ENCODE peak calls at places on chromosomes 5 and 9, in six cellular contexts. F is mucosa of descending colon; R is HCT116; H is adrenal gland; J is naive thymus-derived CD4-positive, alpha-beta T cell; D is PC-9. O is an unnamed sample. For H3K9me3, the result is how much of the 10 kb centered on the place peaks cover.

GRCh38 chr5:36573441-36573840 is 33.0 kb upstream of the SLC1A3 start:
- DNase-seq in D (peak), R (no peak), H (no peak), F (no peak), J (no peak), O (no peak)

GRCh38 chr5:154097031-154097430 is 58.3 kb downstream of the MFAP3 start:
- DNase-seq in F (no peak), D (no peak), H (no peak), J (no peak), R (no peak), O (no peak)

GRCh38 chr5:72480836-72481235 is 26.4 kb downstream of the ZNF366 start:
- DNase-seq in J (no peak), R (no peak), D (no peak), H (no peak), F (no peak), O (no peak)

GRCh38 chr5:174404848-174405247 is 319.5 kb upstream of the MSX2 start:
- DNase-seq in F (no peak), R (no peak), H (no peak), J (no peak), D (no peak), O (no peak)

GRCh38 chr9:5230554-5230953 is 665 bp upstream of the INSL4 start:
- DNase-seq in H (no peak), J (no peak), F (no peak), D (peak), R (no peak), O (no peak)

GRCh38 chr9:133606722-133607053 is 2.5 kb downstream of the FAM163B start:
- DNase-seq in R (no peak), H (no peak), J (no peak), F (no peak), D (no peak), O (no peak)

GRCh38 chr5:40428129-40428528 is 251.6 kb upstream of the PTGER4 start:
- DNase-seq in J (no peak), H (no peak), R (no peak), D (no peak), F (no peak), O (no peak)

GRCh38 chr5:111742595-111742994 is 14.4 kb downstream of the NREP start:
- DNase-seq in R (no peak), H (peak), D (no peak), J (no peak), F (no peak), O (no peak)

GRCh38 chr5:123099514-123100151 is 10.6 kb downstream of the PRDM6 start:
- DNase-seq in H (no peak), J (no peak), F (no peak), R (peak), D (no peak), O (no peak)

GRCh38 chr9:78297672-78297961 is 692 bp downstream of the PSAT1 start:
- DNase-seq in F (no peak), R (no peak), D (peak), J (no peak), H (no peak), O (no peak)

GRCh38 chr5:76960004-76960625 is 7.3 kb downstream of the CRHBP start:
- DNase-seq in H (no peak), F (no peak), R (no peak), D (no peak), J (no peak), O (no peak)

GRCh38 chr5:75091597-75091996 is 39.2 kb upstream of the GCNT4 start:
- DNase-seq in F (no peak), D (no peak), R (no peak), H (no peak), J (no peak), O (no peak)

GRCh38 chr9:124659099-124659659 is 111.9 kb downstream of the NR6A1 start:
- DNase-seq in D (peak), R (no peak), H (peak), J (peak), F (peak), O (no peak)

GRCh38 chr5:142976861-142977260 is 206.7 kb downstream of the ARHGAP26 start:
- DNase-seq in H (no peak), J (no peak), D (no peak), R (no peak), F (no peak), O (no peak)

GRCh38 chr9:72895122-72895521 is 57.7 kb downstream of the ALDH1A1 start:
- DNase-seq in F (no peak), H (no peak), D (no peak), J (no peak), R (no peak), O (no peak)

GRCh38 chr5:148186248-148187003 is 16.4 kb upstream of the SPINK6 start:
- DNase-seq in J (no peak), F (no peak), D (peak), H (no peak), R (no peak), O (no peak)

GRCh38 chr5:149228610-149229297 is 42.9 kb upstream of the AFAP1L1 start:
- DNase-seq in J (no peak), F (no peak), D (peak), H (peak), R (peak), O (no peak)

GRCh38 chr5:150135557-150135956 is 20.1 kb downstream of the PDGFRB start:
- DNase-seq in D (no peak), J (no peak), R (no peak), H (no peak), F (no peak), O (no peak)

GRCh38 chr5:33332804-33333203 is 108.0 kb upstream of the TARS1 start:
- DNase-seq in J (no peak), R (no peak), F (no peak), D (no peak), H (no peak), O (no peak)

GRCh38 chr9:12775963-12776774 is 1.3 kb downstream of the LURAP1L start:
- DNase-seq in H (peak), D (peak), F (peak), J (no peak), R (peak), O (no peak)

GRCh38 chr5:2634399-2635176 is 116.9 kb downstream of the IRX2 start:
- DNase-seq in D (no peak), J (no peak), R (no peak), F (no peak), H (no peak), O (no peak)

GRCh38 chr5:66849803-66850202 is 253.6 kb downstream of the MAST4 start:
- DNase-seq in J (no peak), H (no peak), R (no peak), D (peak), F (no peak), O (no peak)

GRCh38 chr5:127216143-127216542 is 74.5 kb upstream of the MEGF10 start:
- DNase-seq in D (no peak), J (no peak), R (no peak), F (no peak), H (no peak), O (no peak)

GRCh38 chr5:60209146-60209840 is 315.8 kb upstream of the PDE4D start:
- DNase-seq in H (no peak), R (no peak), D (no peak), J (no peak), F (no peak), O (no peak)

GRCh38 chr5:38528162-38528703 is 28.2 kb downstream of the LIFR start:
- DNase-seq in J (no peak), D (no peak), F (no peak), R (no peak), H (no peak), O (no peak)

GRCh38 chr9:32413424-32413823 is 29.0 kb downstream of the ACO1 start:
- DNase-seq in D (no peak), F (no peak), H (no peak), R (no peak), J (no peak), O (no peak)

GRCh38 chr5:60339691-60340191 is 360.2 kb downstream of the DEPDC1B start:
- DNase-seq in H (no peak), R (no peak), F (no peak), J (no peak), D (no peak), O (no peak)

GRCh38 chr9:105392531-105392930 is 55.3 kb upstream of the FSD1L start:
- DNase-seq in F (no peak), J (no peak), H (no peak), D (no peak), R (no peak), O (no peak)
- H3K9me3 ChIP-seq in F (under half), J (under half), H (under half), D (under half), R (under half), O (under half)

GRCh38 chr5:4880304-4880741 is 259.8 kb upstream of the ADAMTS16 start:
- DNase-seq in R (no peak), J (no peak), D (peak), H (no peak), F (no peak), O (no peak)
- H3K9me3 ChIP-seq in R (under half), J (under half), D (under half), H (under half), F (under half), O (under half)

DNA sequence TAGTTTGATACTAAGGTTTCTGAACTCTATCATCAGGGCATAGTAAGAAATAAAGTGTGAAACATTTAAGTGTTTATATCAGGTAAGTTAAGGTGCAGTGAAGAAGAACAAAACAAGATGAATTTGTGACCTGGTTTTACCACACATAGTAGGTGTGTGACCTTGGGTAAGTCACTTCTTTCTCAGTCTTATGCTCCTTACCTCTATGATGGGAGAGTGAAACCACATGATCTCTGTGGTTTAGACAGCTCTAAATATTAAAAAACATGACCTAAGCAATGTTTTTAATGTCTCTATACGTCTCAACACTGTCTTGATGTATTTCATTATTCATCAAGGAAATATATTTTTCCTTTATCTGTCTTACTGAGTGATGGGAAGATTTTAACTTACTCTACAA is 629.6 kb upstream of the DMAC1 start:
- DNase-seq in F (no peak), R (no peak), J (no peak), D (no peak), H (no peak), O (no peak)
- H3K9me3 ChIP-seq in F (under half), R (under half), J (under half), D (under half), H (under half), O (under half)

GRCh38 chr9:132172185-132172584 is 10.3 kb downstream of the NTNG2 start:
- DNase-seq in H (no peak), R (no peak), F (no peak), D (no peak), J (no peak), O (no peak)
- H3K9me3 ChIP-seq in H (under half), R (under half), F (under half), D (under half), J (under half), O (under half)

GRCh38 chr5:1431896-1432295 is 13.3 kb downstream of the SLC6A3 start:
- DNase-seq in J (no peak), H (no peak), F (no peak), R (no peak), D (no peak), O (no peak)
- H3K9me3 ChIP-seq in J (under half), H (under half), F (under half), R (under half), D (under half), O (under half)

DNA sequence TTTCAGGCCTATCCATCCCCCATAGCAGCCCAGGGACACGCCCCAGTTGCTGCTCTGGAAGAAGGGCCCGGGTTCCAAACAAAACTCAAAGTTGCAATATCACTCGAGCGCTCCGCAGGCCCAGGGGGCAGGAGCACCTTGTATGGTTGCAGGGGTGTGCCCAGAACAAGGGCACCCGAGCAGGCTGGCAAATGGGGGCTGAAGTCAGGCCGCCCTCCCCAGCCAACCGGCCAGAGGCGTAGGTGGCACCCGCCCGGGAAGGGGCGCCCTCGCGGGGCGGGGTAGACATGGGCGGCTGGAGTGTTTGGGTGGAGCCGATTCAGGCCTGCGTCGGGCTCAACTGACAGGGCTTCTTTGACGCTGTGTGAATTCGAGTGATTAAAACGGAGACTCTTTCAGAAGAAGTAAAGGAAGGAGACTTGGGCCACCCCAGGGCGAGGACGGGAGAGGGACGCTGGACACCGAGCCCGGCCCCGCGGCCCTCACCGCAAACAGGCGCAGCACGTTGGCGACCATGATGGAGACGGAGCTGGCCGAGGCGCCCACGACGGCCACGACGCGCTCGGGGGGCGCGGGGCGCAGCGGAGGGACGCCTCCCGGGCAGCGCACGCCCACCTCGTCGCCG is 1.1 kb downstream of the GRM6 start:
- DNase-seq in R (no peak), D (no peak), F (no peak), J (no peak), H (peak), O (no peak)
- H3K9me3 ChIP-seq in R (under half), D (under half), F (under half), J (under half), H (under half), O (under half)

GRCh38 chr9:80489329-80489728 is 917.6 kb downstream of the TLE4 start:
- DNase-seq in R (no peak), F (no peak), D (no peak), J (no peak), H (no peak), O (no peak)

GRCh38 chr9:80491086-80491749 is 919.5 kb downstream of the TLE4 start:
- DNase-seq in D (no peak), H (no peak), F (no peak), R (no peak), J (no peak), O (no peak)

GRCh38 chr9:80485420-80485819 is 913.7 kb downstream of the TLE4 start:
- DNase-seq in D (no peak), R (no peak), J (no peak), F (no peak), H (no peak), O (no peak)
- H3K9me3 ChIP-seq in D (under half), R (under half), J (under half), F (under half), H (under half), O (under half)

GRCh38 chr9:93603011-93603410 is 26.6 kb downstream of the PHF2 start:
- DNase-seq in F (no peak), R (no peak), H (no peak), D (no peak), J (no peak), O (no peak)

GRCh38 chr9:93610206-93610605 is 33.8 kb downstream of the PHF2 start:
- DNase-seq in R (no peak), J (no peak), H (no peak), D (no peak), F (no peak), O (no peak)

GRCh38 chr9:93603906-93604326 is 27.5 kb downstream of the PHF2 start:
- DNase-seq in R (no peak), J (no peak), H (peak), D (no peak), F (no peak), O (no peak)

GRCh38 chr9:93601666-93602065 is 25.3 kb downstream of the PHF2 start:
- DNase-seq in R (no peak), J (no peak), D (no peak), H (no peak), F (no peak), O (no peak)

DNA sequence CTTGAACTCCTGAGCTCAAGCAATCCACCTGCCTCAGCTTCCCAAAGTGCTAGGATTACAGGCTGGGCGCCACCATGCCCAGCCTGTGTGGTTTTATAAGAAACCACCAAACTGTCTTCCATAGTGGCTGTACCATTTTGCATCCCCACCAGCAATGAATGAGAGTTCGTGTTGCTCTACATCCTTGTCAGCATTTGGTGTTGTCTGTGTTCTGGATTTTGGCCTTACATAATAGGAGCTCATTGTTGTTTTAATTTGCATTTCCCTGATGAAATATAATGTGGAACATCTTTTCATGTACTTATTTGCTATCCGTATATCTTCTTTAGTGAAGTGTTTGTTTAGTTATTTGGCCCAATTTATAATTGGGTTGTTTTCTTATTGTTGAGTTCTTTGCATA is 29.8 kb downstream of the PHF2 start:
- DNase-seq in J (no peak), D (no peak), H (peak), F (no peak), R (no peak), O (no peak)
- H3K9me3 ChIP-seq in J (under half), D (under half), H (under half), F (under half), R (under half), O (under half)

GRCh38 chr9:11045589-11045988 is 432.8 kb upstream of the PTPRD start:
- DNase-seq in J (no peak), H (no peak), D (no peak), R (no peak), F (no peak), O (no peak)
- H3K9me3 ChIP-seq in J (under half), H (under half), D (under half), R (under half), F (under half), O (under half)